ENCODE peak calls at places on chromosomes 2 and 18, in nine cellular contexts. S is amniotic epithelial cell; R is activated CD4-positive, alpha-beta T cell treated with anti-CD3 and anti-CD28 coated beads for 36 hours; P is ovary; T is brain pericyte; L is amniotic stem cell; E is T-cell; I is tibial nerve; C is AG10803. D is an unnamed sample.

GRCh38 chr2:151852260-151853069 is 24.2 kb upstream of the ARL5A start:
- DNase-seq in T (no peak), C (no peak), P (no peak), L (no peak), I (no peak), E (no peak), R (no peak), S (no peak), D (no peak)

GRCh38 chr2:128321784-128322650 is 3.3 kb upstream of the HS6ST1 start:
- DNase-seq in E (peak; percentile 79), P (peak; percentile 87), R (peak; percentile 89), S (peak; percentile 71), T (no peak), I (peak; percentile 78), C (peak; percentile 77), L (peak; percentile 75), D (peak; percentile 75)

GRCh38 chr2:67952066-67952465 is 110.7 kb downstream of the C1D start:
- DNase-seq in P (no peak), C (no peak), L (no peak), S (no peak), E (no peak), T (no peak), R (no peak), I (no peak), D (no peak)

GRCh38 chr2:29528371-29528770 is 393.0 kb downstream of the ALK start:
- DNase-seq in R (no peak), T (no peak), S (no peak), I (no peak), P (no peak), E (no peak), L (no peak), C (no peak), D (no peak)

GRCh38 chr18:44823782-44824181 is 143.1 kb downstream of the SETBP1 start:
- DNase-seq in S (no peak), C (peak; percentile 73), R (peak; percentile 45), L (no peak), E (no peak), T (no peak), P (peak; percentile 48), I (no peak), D (no peak)

GRCh38 chr2:42007596-42007995 is 40.2 kb upstream of the PKDCC start:
- DNase-seq in L (no peak), C (no peak), I (no peak), R (no peak), S (no peak), E (no peak), P (no peak), T (no peak), D (no peak)

GRCh38 chr2:54629914-54630609 is 93.4 kb upstream of the EML6 start:
- DNase-seq in R (peak; percentile 66), C (peak; percentile 66), I (peak; percentile 50), S (peak; percentile 70), E (no peak), P (no peak), T (no peak), L (no peak), D (peak; percentile 17)

GRCh38 chr2:37833420-37833819 is 91.7 kb upstream of the RMDN2 start:
- DNase-seq in E (no peak), R (peak; percentile 47), S (peak; percentile 61), I (no peak), T (no peak), P (no peak), L (no peak), C (no peak), D (no peak)

GRCh38 chr2:161796192-161796591 is 172.0 kb downstream of the SLC4A10 start:
- DNase-seq in C (peak; percentile 30), I (peak; percentile 14), E (no peak), L (no peak), P (no peak), R (no peak), T (no peak), S (peak; percentile 46), D (peak; percentile 71)

GRCh38 chr2:1675633-1676032 is 68.7 kb downstream of the PXDN start:
- DNase-seq in S (peak; percentile 96), L (peak; percentile 92), R (no peak), I (peak; percentile 38), T (peak; percentile 40), E (no peak), C (peak; percentile 82), P (no peak), D (no peak)

GRCh38 chr18:35178260-35178659 is 62.6 kb upstream of the ZNF397 start:
- DNase-seq in L (no peak), S (peak; percentile 68), E (no peak), I (no peak), T (no peak), R (peak; percentile 59), C (peak; percentile 62), P (no peak), D (no peak)